ENCODE peak calls at places on chromosomes 1 and 21, in six cellular contexts. Q, F, D, R, H and M are unnamed samples.
A peak's percentile ranks its signal among the peaks of the same experiment; 100 is the strongest.

GRCh38 chr21:36852293-36852692 is 114.2 kb downstream of the HLCS start:
- DNase-seq in Q (no peak), F (no peak), D (no peak), R (no peak), H (no peak), M (no peak)

GRCh38 chr1:31238986-31239613 is 587 bp downstream of the NKAIN1 start:
- DNase-seq in Q (no peak), F (peak; percentile 22), D (no peak), R (peak; percentile 45), H (no peak), M (no peak)

GRCh38 chr1:209585672-209586071 is 2.2 kb downstream of the CAMK1G start:
- DNase-seq in Q (no peak), F (peak; percentile 43), D (no peak), R (peak; percentile 46), H (peak; percentile 35), M (no peak)

GRCh38 chr1:3908886-3909517 is 8.9 kb upstream of the C1orf174 start:
- DNase-seq in Q (no peak), F (no peak), D (no peak), R (no peak), H (no peak), M (no peak)

GRCh38 chr21:29407571-29407970 is 108.8 kb downstream of the BACH1 start:
- DNase-seq in Q (no peak), F (no peak), D (no peak), R (no peak), H (no peak), M (no peak)

GRCh38 chr1:38508272-38508671 is 351.3 kb downstream of the RRAGC start:
- DNase-seq in Q (no peak), F (no peak), D (no peak), R (no peak), H (no peak), M (no peak)

GRCh38 chr1:17565551-17565971 is 26.1 kb downstream of the ARHGEF10L start:
- DNase-seq in Q (no peak), F (no peak), D (no peak), R (no peak), H (no peak), M (no peak)

GRCh38 chr1:201820413-201820812 is 8.5 kb upstream of the IPO9 start:
- DNase-seq in Q (no peak), F (no peak), D (no peak), R (no peak), H (no peak), M (no peak)

GRCh38 chr1:233465745-233466343 is 138.3 kb downstream of the MAP3K21 start:
- DNase-seq in Q (no peak), F (no peak), D (no peak), R (no peak), H (no peak), M (no peak)

GRCh38 chr1:168637350-168637991 is 61.1 kb downstream of the XCL1 start:
- DNase-seq in Q (no peak), F (no peak), D (peak; percentile 63), R (no peak), H (no peak), M (peak; percentile 36)

GRCh38 chr1:206492589-206492988 is 14.7 kb upstream of the RASSF5 start:
- DNase-seq in Q (no peak), F (no peak), D (no peak), R (no peak), H (no peak), M (no peak)

GRCh38 chr1:62875676-62876075 is 91.7 kb downstream of the ATG4C start:
- DNase-seq in Q (no peak), F (no peak), D (peak; percentile 19), R (no peak), H (no peak), M (no peak)

GRCh38 chr1:233587958-233588799 is 25.7 kb upstream of the KCNK1 start:
- DNase-seq in Q (no peak), F (no peak), D (no peak), R (no peak), H (no peak), M (no peak)

GRCh38 chr1:203128691-203129500 is 1.4 kb downstream of the ADORA1 start:
- DNase-seq in Q (no peak), F (no peak), D (no peak), R (no peak), H (no peak), M (no peak)

GRCh38 chr1:20361805-20362381 is 71.2 kb downstream of the VWA5B1 start:
- DNase-seq in Q (no peak), F (peak; percentile 22), D (peak; percentile 69), R (peak; percentile 78), H (no peak), M (no peak)

GRCh38 chr1:85836736-85837135 is 128.5 kb upstream of the ZNHIT6 start:
- DNase-seq in Q (no peak), F (no peak), D (no peak), R (no peak), H (no peak), M (peak; percentile 49)

GRCh38 chr1:150410582-150411101 is 46.7 kb downstream of the RPRD2 start:
- DNase-seq in Q (no peak), F (peak; percentile 54), D (peak; percentile 77), R (no peak), H (no peak), M (peak; percentile 63)

GRCh38 chr1:153697191-153697872 is 18.8 kb downstream of the NPR1 start:
- DNase-seq in Q (peak; percentile 68), F (peak; percentile 79), D (peak; percentile 80), R (no peak), H (no peak), M (no peak)

DNA sequence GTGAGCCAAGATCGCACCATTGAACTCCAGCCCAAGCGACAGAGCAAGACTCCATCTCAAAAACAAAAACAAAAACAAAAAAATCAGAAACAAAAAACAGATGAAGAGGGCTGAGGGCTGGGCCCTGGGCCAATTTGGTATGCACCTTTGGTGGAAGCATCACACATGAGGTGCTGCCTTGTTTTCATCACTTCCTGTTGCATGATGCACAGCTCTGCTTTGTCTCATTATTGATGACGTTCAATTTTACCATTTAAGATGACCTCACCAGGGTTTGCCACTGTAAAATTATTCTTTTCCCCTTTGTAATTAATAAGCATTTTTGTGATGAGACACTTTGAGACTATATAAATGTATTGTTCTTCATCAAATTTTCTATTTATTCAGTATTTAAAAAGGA is 9.8 kb upstream of the IFNAR2 start:
- DNase-seq in Q (no peak), F (no peak), D (no peak), R (no peak), H (no peak), M (no peak)
- TF ChIP-seq CTCF in Q (no peak), F (no peak), D (no peak), R (no peak), H (no peak), M (no peak)

GRCh38 chr21:43799301-43799840 is 10.0 kb downstream of the RRP1 start:
- DNase-seq in Q (no peak), F (no peak), D (no peak), R (no peak), H (no peak), M (no peak)

GRCh38 chr21:43797925-43798715 is 8.7 kb downstream of the RRP1 start:
- DNase-seq in Q (no peak), F (no peak), D (peak; percentile 19), R (no peak), H (no peak), M (no peak)

GRCh38 chr21:43800566-43800965 is 11.2 kb downstream of the RRP1 start:
- DNase-seq in Q (no peak), F (no peak), D (no peak), R (no peak), H (no peak), M (no peak)

GRCh38 chr21:43801006-43801783 is 11.8 kb downstream of the RRP1 start:
- DNase-seq in Q (no peak), F (no peak), D (no peak), R (no peak), H (no peak), M (no peak)

DNA sequence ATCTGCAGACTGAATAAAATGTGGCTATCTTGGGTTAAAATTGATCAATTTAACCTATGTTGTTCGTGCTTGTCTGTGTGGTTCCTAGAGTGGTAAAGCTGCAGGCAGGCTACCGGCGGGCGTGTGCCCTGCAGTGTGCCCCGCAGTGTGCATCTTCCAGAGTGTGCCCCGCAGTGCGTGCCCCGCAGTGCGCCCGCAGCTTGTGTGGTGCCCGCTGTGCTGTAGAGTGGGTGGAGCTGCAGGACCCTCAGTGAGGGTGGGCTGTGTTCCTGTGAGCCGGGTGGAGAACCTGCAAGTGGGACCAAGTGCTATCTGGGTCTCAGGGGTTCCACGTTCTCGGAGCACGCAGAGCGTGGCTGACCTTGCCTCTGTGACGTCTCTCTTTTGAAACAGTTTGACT is 10.7 kb downstream of the RRP1 start:
- DNase-seq in Q (no peak), F (no peak), D (no peak), R (no peak), H (no peak), M (no peak)
- H3K4me3 ChIP-seq in Q (no peak overlapping the region), F (no peak overlapping the region), D (no peak overlapping the region), R (no peak overlapping the region), H (no peak overlapping the region), M (no peak overlapping the region)

GRCh38 chr1:27575861-27576331 is 28.0 kb downstream of the AHDC1 start:
- DNase-seq in Q (peak; percentile 68), F (peak; percentile 55), D (no peak), R (peak; percentile 82), H (peak; percentile 59), M (no peak)
- TF ChIP-seq CTCF in Q (no peak), F (no peak), D (no peak), R (no peak), H (peak; percentile 31), M (no peak)

DNA sequence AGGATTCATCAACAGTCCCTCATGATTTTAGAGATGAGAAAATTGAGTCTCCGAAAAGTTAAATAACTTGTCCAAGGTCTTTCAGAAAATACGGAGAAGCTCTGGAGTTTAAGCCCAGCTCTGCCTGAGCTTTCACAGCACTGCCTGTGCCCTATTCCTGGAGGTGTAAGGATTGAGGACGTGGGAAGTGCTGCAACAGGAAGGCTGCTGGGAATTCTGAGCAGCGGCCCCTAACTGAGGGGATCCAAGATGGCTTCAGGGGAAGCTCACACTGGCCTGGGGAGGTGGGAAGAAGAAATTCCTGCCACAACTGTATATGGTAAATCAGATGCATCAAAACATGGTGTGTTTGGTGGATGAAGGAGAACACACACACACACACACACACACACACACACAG is 45.3 kb upstream of the BCL9 start:
- DNase-seq in Q (no peak), F (no peak), D (no peak), R (no peak), H (no peak), M (no peak)
- H3K4me3 ChIP-seq in Q (no peak overlapping the region), F (no peak overlapping the region), D (no peak overlapping the region), R (no peak overlapping the region), H (no peak overlapping the region), M (no peak overlapping the region)

GRCh38 chr21:39209334-39209688 is 26.1 kb upstream of the PSMG1 start:
- DNase-seq in Q (no peak), F (no peak), D (no peak), R (no peak), H (no peak), M (no peak)

GRCh38 chr21:39208624-39209333 is 25.5 kb upstream of the PSMG1 start:
- DNase-seq in Q (no peak), F (no peak), D (no peak), R (no peak), H (no peak), M (no peak)

GRCh38 chr21:39204134-39204533 is 20.9 kb upstream of the PSMG1 start:
- DNase-seq in Q (no peak), F (no peak), D (no peak), R (no peak), H (no peak), M (no peak)
- TF ChIP-seq CTCF in Q (no peak), F (no peak), D (peak; percentile 29), R (no peak), H (no peak), M (peak; percentile 20)

GRCh38 chr1:29052100-29052499 is 71.6 kb downstream of the TMEM200B start:
- DNase-seq in Q (no peak), F (no peak), D (no peak), R (no peak), H (no peak), M (no peak)
- H3K4me3 ChIP-seq in Q (no peak overlapping the region), F (no peak overlapping the region), D (no peak overlapping the region), R (no peak overlapping the region), H (no peak overlapping the region), M (no peak overlapping the region)